ENCODE peak calls at places on chromosome 17, in seven cellular contexts. X, U, V, S, M, K and W are unnamed samples.

GRCh38 chr17:19248923-19249574 is 11.9 kb downstream of the EPN2 start:
- DNase-seq in X (no peak), U (peak), V (peak), S (peak), M (no peak), K (no peak), W (peak)

GRCh38 chr17:72707881-72708280 is 384.6 kb downstream of the SLC39A11 start:
- DNase-seq in X (no peak), U (no peak), V (no peak), S (no peak), M (no peak), K (no peak), W (no peak)

GRCh38 chr17:76686538-76687277 is 24.1 kb downstream of the MXRA7 start:
- DNase-seq in X (no peak), U (no peak), V (no peak), S (no peak), M (peak), K (no peak), W (no peak)

GRCh38 chr17:44203731-44204452 is 4.2 kb upstream of the ATXN7L3 start:
- DNase-seq in X (peak), U (no peak), V (peak), S (peak), M (peak), K (no peak), W (peak)

GRCh38 chr17:40538936-40539705 is 26.2 kb downstream of the CCR7 start:
- DNase-seq in X (no peak), U (no peak), V (no peak), S (no peak), M (no peak), K (no peak), W (no peak)

GRCh38 chr17:75791251-75791650 is 6.6 kb downstream of the UNK start:
- DNase-seq in X (no peak), U (no peak), V (no peak), S (no peak), M (no peak), K (no peak), W (no peak)

GRCh38 chr17:82870091-82870491 is 30.3 kb upstream of the ZNF750 start:
- DNase-seq in X (no peak), U (no peak), V (no peak), S (no peak), M (no peak), K (no peak), W (no peak)

GRCh38 chr17:42288078-42288984 is at the start of gene STAT5A:
- DNase-seq in X (peak), U (peak), V (peak), S (peak), M (peak), K (peak), W (peak)

GRCh38 chr17:28520687-28521086 is 14.5 kb downstream of the FOXN1 start:
- DNase-seq in X (no peak), U (no peak), V (no peak), S (no peak), M (no peak), K (no peak), W (no peak)

GRCh38 chr17:82640046-82640445 is 8.2 kb downstream of the WDR45B start:
- DNase-seq in X (no peak), U (no peak), V (no peak), S (no peak), M (no peak), K (no peak), W (no peak)